ENCODE peak calls at places on chromosome 14, in six cellular contexts. K is Caco-2; V is hypothalamus; O is CD8-positive, alpha-beta memory T cell; I is choroid plexus epithelial cell; D is glutamatergic neuron. M is an unnamed sample.
A peak's percentile ranks its signal among the peaks of the same experiment; 100 is the strongest.

GRCh38 chr14:58282925-58283593 is 15.3 kb upstream of the ARID4A start:
- DNase-seq in K (no peak), V (no peak), O (no peak), I (no peak), D (no peak), M (no peak)

GRCh38 chr14:103578401-103579075 is 15.8 kb downstream of the COA8 start:
- DNase-seq in K (no peak), V (no peak), O (no peak), I (no peak), D (no peak), M (no peak)

GRCh38 chr14:99363051-99363450 is 91.1 kb upstream of the BCL11B start:
- DNase-seq in K (no peak), V (no peak), O (no peak), I (no peak), D (no peak), M (no peak)

GRCh38 chr14:63642229-63642611 is 549 bp upstream of the WDR89 start:
- DNase-seq in K (peak; percentile 86), V (no peak), O (peak; percentile 73), I (peak; percentile 98), D (peak; percentile 61), M (peak; percentile 64)

GRCh38 chr14:32545109-32545857 is 216.2 kb downstream of the AKAP6 start:
- DNase-seq in K (no peak), V (no peak), O (no peak), I (peak; percentile 0), D (no peak), M (no peak)

GRCh38 chr14:101707285-101707842 is 54.1 kb upstream of the PPP2R5C start:
- DNase-seq in K (peak; percentile 72), V (no peak), O (peak; percentile 49), I (peak; percentile 94), D (peak; percentile 40), M (peak; percentile 51)

GRCh38 chr14:105878554-105878953 is 352.2 kb downstream of the TMEM121 start:
- DNase-seq in K (no peak), V (no peak), O (no peak), I (no peak), D (no peak), M (no peak)

GRCh38 chr14:26594756-26595545 is 2.9 kb downstream of the NOVA1 start:
- DNase-seq in K (no peak), V (no peak), O (no peak), I (no peak), D (no peak), M (no peak)

GRCh38 chr14:79028281-79028680 is 858.1 kb downstream of the NRXN3 start:
- DNase-seq in K (no peak), V (no peak), O (no peak), I (no peak), D (no peak), M (no peak)

GRCh38 chr14:96136361-96136760 is 68.3 kb upstream of the BDKRB2 start:
- DNase-seq in K (no peak), V (no peak), O (no peak), I (peak; percentile 85), D (no peak), M (no peak)

GRCh38 chr14:42316746-42317145 is 710.1 kb downstream of the LRFN5 start:
- DNase-seq in K (no peak), V (no peak), O (no peak), I (no peak), D (no peak), M (no peak)

GRCh38 chr14:77242752-77243151 is 28.3 kb downstream of the NGB start:
- DNase-seq in K (no peak), V (no peak), O (no peak), I (no peak), D (no peak), M (no peak)

GRCh38 chr14:73935666-73936065 is 14.2 kb downstream of the FAM161B start:
- DNase-seq in K (peak; percentile 21), V (no peak), O (no peak), I (peak; percentile 45), D (no peak), M (no peak)

GRCh38 chr14:72666610-72667009 is 227.3 kb downstream of the DPF3 start:
- DNase-seq in K (no peak), V (no peak), O (no peak), I (peak; percentile 61), D (no peak), M (no peak)

GRCh38 chr14:85317491-85318021 is 212.4 kb upstream of the FLRT2 start:
- DNase-seq in K (no peak), V (no peak), O (no peak), I (no peak), D (no peak), M (no peak)

GRCh38 chr14:87309557-87309956 is 683.4 kb downstream of the GALC start:
- DNase-seq in K (no peak), V (no peak), O (no peak), I (no peak), D (no peak), M (no peak)

GRCh38 chr14:74965770-74966153 is 10.4 kb upstream of the PGF start:
- DNase-seq in K (no peak), V (no peak), O (no peak), I (no peak), D (no peak), M (no peak)

GRCh38 chr14:60621386-60621785 is 27.9 kb downstream of the SIX1 start:
- DNase-seq in K (no peak), V (no peak), O (no peak), I (no peak), D (no peak), M (no peak)

GRCh38 chr14:55084648-55085441 is 33.4 kb downstream of the MAPK1IP1L start:
- DNase-seq in K (no peak), V (no peak), O (no peak), I (no peak), D (no peak), M (no peak)

GRCh38 chr14:61147898-61148549 is 133.1 kb downstream of the TMEM30B start:
- DNase-seq in K (no peak), V (no peak), O (no peak), I (peak; percentile 99), D (no peak), M (no peak)

GRCh38 chr14:44463386-44464004 is 43.6 kb downstream of the FSCB start:
- DNase-seq in K (no peak), V (no peak), O (no peak), I (no peak), D (no peak), M (no peak)

GRCh38 chr14:75886661-75887348 is 95.0 kb downstream of the TGFB3 start:
- DNase-seq in K (no peak), V (no peak), O (no peak), I (peak; percentile 81), D (no peak), M (no peak)

GRCh38 chr14:91728616-91729183 is 3.2 kb downstream of the CATSPERB start:
- DNase-seq in K (no peak), V (no peak), O (no peak), I (no peak), D (no peak), M (no peak)

GRCh38 chr14:79318371-79318770 is 892.9 kb downstream of the DIO2 start:
- DNase-seq in K (no peak), V (no peak), O (no peak), I (peak; percentile 38), D (no peak), M (no peak)

GRCh38 chr14:60760648-60761364 is 26.2 kb downstream of the MNAT1 start:
- DNase-seq in K (peak; percentile 2), V (no peak), O (no peak), I (no peak), D (no peak), M (no peak)

GRCh38 chr14:70317969-70318634 is 41.4 kb downstream of the COX16 start:
- DNase-seq in K (peak; percentile 83), V (no peak), O (no peak), I (peak; percentile 88), D (no peak), M (peak; percentile 45)

GRCh38 chr14:65824978-65825299 is 412.4 kb downstream of the FUT8 start:
- DNase-seq in K (no peak), V (no peak), O (no peak), I (no peak), D (no peak), M (no peak)

GRCh38 chr14:34237098-34237497 is 224.9 kb downstream of the SPTSSA start:
- DNase-seq in K (no peak), V (no peak), O (no peak), I (no peak), D (no peak), M (no peak)

GRCh38 chr14:89367449-89368120 is 49.4 kb downstream of the FOXN3 start:
- DNase-seq in K (no peak), V (no peak), O (no peak), I (no peak), D (no peak), M (no peak)

GRCh38 chr14:80216818-80217217 is 5.5 kb upstream of the DIO2 start:
- DNase-seq in K (no peak), V (no peak), O (no peak), I (peak; percentile 28), D (no peak), M (no peak)